ENCODE peak calls at places on chromosomes 1 and 21, in five cellular contexts. One of them, this sample, is unnamed.

GRCh38 chr1:182389619-182390047 is 2.0 kb downstream of the GLUL start:
- DNase-seq in GM23248: peak; percentile 40
- DNase-seq in astrocyte: no peak
- DNase-seq in effector memory CD4-positive, alpha-beta T cell: no peak
- DNase-seq in endothelial cell of umbilical vein: peak; percentile 31
- DNase-seq in this sample: peak; percentile 64

GRCh38 chr1:47537268-47537667 is 99.4 kb downstream of the FOXD2 start:
- DNase-seq in endothelial cell of umbilical vein: no peak
- DNase-seq in effector memory CD4-positive, alpha-beta T cell: no peak
- DNase-seq in GM23248: no peak
- DNase-seq in astrocyte: no peak
- DNase-seq in this sample: no peak

GRCh38 chr1:151325231-151325630 is 2.0 kb downstream of the PI4KB start:
- DNase-seq in endothelial cell of umbilical vein: no peak
- DNase-seq in astrocyte: peak; percentile 42
- DNase-seq in GM23248: no peak
- DNase-seq in effector memory CD4-positive, alpha-beta T cell: no peak
- DNase-seq in this sample: no peak

GRCh38 chr21:45093064-45093532 is 18.7 kb downstream of the ADARB1 start:
- DNase-seq in astrocyte: no peak
- DNase-seq in endothelial cell of umbilical vein: peak; percentile 59
- DNase-seq in effector memory CD4-positive, alpha-beta T cell: no peak
- DNase-seq in GM23248: no peak
- DNase-seq in this sample: no peak

GRCh38 chr1:178539291-178539690 is 26.4 kb downstream of the TEX35 start:
- DNase-seq in astrocyte: no peak
- DNase-seq in effector memory CD4-positive, alpha-beta T cell: no peak
- DNase-seq in endothelial cell of umbilical vein: no peak
- DNase-seq in GM23248: no peak
- DNase-seq in this sample: no peak

GRCh38 chr1:172585348-172585747 is 52.4 kb downstream of the SUCO start:
- DNase-seq in endothelial cell of umbilical vein: peak; percentile 72
- DNase-seq in astrocyte: peak; percentile 76
- DNase-seq in effector memory CD4-positive, alpha-beta T cell: no peak
- DNase-seq in GM23248: peak; percentile 82
- DNase-seq in this sample: no peak

GRCh38 chr1:1035291-1035931 is 15.5 kb downstream of the AGRN start:
- DNase-seq in GM23248: no peak
- DNase-seq in astrocyte: no peak
- DNase-seq in effector memory CD4-positive, alpha-beta T cell: no peak
- DNase-seq in endothelial cell of umbilical vein: no peak
- DNase-seq in this sample: no peak

GRCh38 chr1:160421881-160422280 is 21.5 kb downstream of the VANGL2 start:
- DNase-seq in GM23248: no peak
- DNase-seq in astrocyte: no peak
- DNase-seq in effector memory CD4-positive, alpha-beta T cell: no peak
- DNase-seq in endothelial cell of umbilical vein: no peak
- DNase-seq in this sample: no peak

GRCh38 chr1:182446033-182446669 is 3.8 kb upstream of the RGSL1 start:
- DNase-seq in endothelial cell of umbilical vein: peak; percentile 38
- DNase-seq in astrocyte: peak; percentile 8
- DNase-seq in GM23248: peak; percentile 67
- DNase-seq in effector memory CD4-positive, alpha-beta T cell: no peak
- DNase-seq in this sample: no peak

GRCh38 chr1:37338658-37339057 is 135.7 kb upstream of the ZC3H12A start:
- DNase-seq in endothelial cell of umbilical vein: no peak
- DNase-seq in astrocyte: no peak
- DNase-seq in effector memory CD4-positive, alpha-beta T cell: no peak
- DNase-seq in GM23248: no peak
- DNase-seq in this sample: no peak

GRCh38 chr21:34822957-34823356 is 154.2 kb downstream of the CLIC6 start:
- DNase-seq in GM23248: peak; percentile 93
- DNase-seq in effector memory CD4-positive, alpha-beta T cell: no peak
- DNase-seq in astrocyte: peak; percentile 64
- DNase-seq in endothelial cell of umbilical vein: no peak
- DNase-seq in this sample: no peak

GRCh38 chr1:153390938-153391710 is at the start of gene S100A8:
- DNase-seq in endothelial cell of umbilical vein: no peak
- DNase-seq in astrocyte: no peak
- DNase-seq in GM23248: no peak
- DNase-seq in effector memory CD4-positive, alpha-beta T cell: no peak
- DNase-seq in this sample: peak; percentile 76

GRCh38 chr1:183735069-183735860 is 69.7 kb upstream of the RGL1 start:
- DNase-seq in effector memory CD4-positive, alpha-beta T cell: no peak
- DNase-seq in GM23248: peak; percentile 38
- DNase-seq in endothelial cell of umbilical vein: no peak
- DNase-seq in astrocyte: peak; percentile 18
- DNase-seq in this sample: no peak

GRCh38 chr1:194830387-194830786 is 1644.0 kb upstream of the B3GALT2 start:
- DNase-seq in GM23248: no peak
- DNase-seq in astrocyte: no peak
- DNase-seq in endothelial cell of umbilical vein: no peak
- DNase-seq in effector memory CD4-positive, alpha-beta T cell: no peak
- DNase-seq in this sample: no peak

GRCh38 chr21:37263827-37264226 is 3.3 kb downstream of the VPS26C start:
- DNase-seq in effector memory CD4-positive, alpha-beta T cell: no peak
- DNase-seq in GM23248: peak; percentile 76
- DNase-seq in endothelial cell of umbilical vein: no peak
- DNase-seq in astrocyte: peak; percentile 34
- DNase-seq in this sample: no peak

GRCh38 chr1:116379057-116379630 is 6.1 kb downstream of the ATP1A1 start:
- DNase-seq in GM23248: peak; percentile 57
- DNase-seq in endothelial cell of umbilical vein: no peak
- DNase-seq in effector memory CD4-positive, alpha-beta T cell: no peak
- DNase-seq in astrocyte: no peak
- DNase-seq in this sample: no peak

GRCh38 chr1:34806396-34806795 is 13.6 kb downstream of the GJA4 start:
- DNase-seq in effector memory CD4-positive, alpha-beta T cell: no peak
- DNase-seq in endothelial cell of umbilical vein: no peak
- DNase-seq in GM23248: peak; percentile 59
- DNase-seq in astrocyte: peak; percentile 55
- DNase-seq in this sample: no peak

GRCh38 chr1:91916811-91917460 is 31.0 kb upstream of the TGFBR3 start:
- DNase-seq in astrocyte: no peak
- DNase-seq in endothelial cell of umbilical vein: no peak
- DNase-seq in GM23248: no peak
- DNase-seq in effector memory CD4-positive, alpha-beta T cell: no peak
- DNase-seq in this sample: no peak

GRCh38 chr1:43547538-43548072 is 16.9 kb downstream of the PTPRF start:
- DNase-seq in effector memory CD4-positive, alpha-beta T cell: no peak
- DNase-seq in astrocyte: no peak
- DNase-seq in GM23248: no peak
- DNase-seq in endothelial cell of umbilical vein: no peak
- DNase-seq in this sample: no peak

GRCh38 chr1:168977618-168978017 is 128.9 kb upstream of the ATP1B1 start:
- DNase-seq in astrocyte: no peak
- DNase-seq in GM23248: no peak
- DNase-seq in effector memory CD4-positive, alpha-beta T cell: no peak
- DNase-seq in endothelial cell of umbilical vein: no peak
- DNase-seq in this sample: no peak

GRCh38 chr1:246418565-246419312 is 88.3 kb downstream of the SMYD3 start:
- DNase-seq in effector memory CD4-positive, alpha-beta T cell: no peak
- DNase-seq in astrocyte: no peak
- DNase-seq in GM23248: no peak
- DNase-seq in endothelial cell of umbilical vein: no peak
- DNase-seq in this sample: no peak

GRCh38 chr1:181083842-181084605 is 4.5 kb upstream of the IER5 start:
- DNase-seq in effector memory CD4-positive, alpha-beta T cell: peak; percentile 32
- DNase-seq in endothelial cell of umbilical vein: peak; percentile 71
- DNase-seq in GM23248: peak; percentile 58
- DNase-seq in astrocyte: no peak
- DNase-seq in this sample: peak; percentile 60

GRCh38 chr1:193662030-193662429 is 475.6 kb upstream of the B3GALT2 start:
- DNase-seq in endothelial cell of umbilical vein: no peak
- DNase-seq in astrocyte: no peak
- DNase-seq in GM23248: no peak
- DNase-seq in effector memory CD4-positive, alpha-beta T cell: no peak
- DNase-seq in this sample: no peak

GRCh38 chr1:3156936-3157335 is 87.9 kb downstream of the PRDM16 start:
- DNase-seq in effector memory CD4-positive, alpha-beta T cell: no peak
- DNase-seq in endothelial cell of umbilical vein: no peak
- DNase-seq in GM23248: no peak
- DNase-seq in astrocyte: no peak
- DNase-seq in this sample: no peak

GRCh38 chr1:20100632-20101355 is 18.5 kb downstream of the PLA2G2D start:
- DNase-seq in effector memory CD4-positive, alpha-beta T cell: no peak
- DNase-seq in astrocyte: peak; percentile 50
- DNase-seq in endothelial cell of umbilical vein: peak; percentile 43
- DNase-seq in GM23248: peak; percentile 84
- DNase-seq in this sample: peak; percentile 54

GRCh38 chr1:198538579-198539364 is 1.7 kb downstream of the ATP6V1G3 start:
- DNase-seq in effector memory CD4-positive, alpha-beta T cell: no peak
- DNase-seq in astrocyte: no peak
- DNase-seq in GM23248: no peak
- DNase-seq in endothelial cell of umbilical vein: no peak
- DNase-seq in this sample: no peak

GRCh38 chr1:844472-845026 is 79.2 kb upstream of the SAMD11 start:
- DNase-seq in GM23248: no peak
- DNase-seq in astrocyte: no peak
- DNase-seq in endothelial cell of umbilical vein: no peak
- DNase-seq in effector memory CD4-positive, alpha-beta T cell: no peak
- DNase-seq in this sample: no peak

GRCh38 chr1:178531897-178532296 is 19.0 kb downstream of the TEX35 start:
- DNase-seq in endothelial cell of umbilical vein: no peak
- DNase-seq in GM23248: peak; percentile 27
- DNase-seq in astrocyte: no peak
- DNase-seq in effector memory CD4-positive, alpha-beta T cell: no peak
- DNase-seq in this sample: no peak

DNA sequence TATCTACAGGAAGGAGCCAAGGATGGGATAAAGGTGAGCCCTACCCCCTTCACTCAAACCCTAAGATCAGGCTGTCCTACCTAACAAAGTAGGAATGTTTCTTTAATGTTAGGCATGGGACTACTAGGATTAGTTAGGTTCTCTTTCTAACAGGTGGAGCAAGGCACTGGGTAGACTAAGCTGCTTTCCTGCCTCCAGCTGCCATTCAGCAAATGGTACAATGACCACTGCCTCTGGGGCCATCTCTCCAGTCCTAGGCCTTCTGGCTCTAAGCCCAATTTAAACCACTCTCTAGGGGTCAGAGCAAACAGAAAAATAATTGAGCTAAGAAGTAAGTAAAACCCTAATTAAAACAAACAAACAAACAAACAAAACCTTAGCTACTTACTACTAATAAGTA is 15.7 kb upstream of the IPO9 start:
- DNase-seq in GM23248: no peak
- DNase-seq in endothelial cell of umbilical vein: no peak
- DNase-seq in effector memory CD4-positive, alpha-beta T cell: no peak
- DNase-seq in astrocyte: no peak
- DNase-seq in this sample: no peak
- H3K4me1 ChIP-seq in GM23248: no peaks in the 10 kb centered on the region
- H3K4me1 ChIP-seq in endothelial cell of umbilical vein: no peaks in the 10 kb centered on the region
- H3K4me1 ChIP-seq in effector memory CD4-positive, alpha-beta T cell: no peaks in the 10 kb centered on the region
- H3K4me1 ChIP-seq in astrocyte: no peaks in the 10 kb centered on the region
- H3K4me1 ChIP-seq in this sample: no peaks in the 10 kb centered on the region

DNA sequence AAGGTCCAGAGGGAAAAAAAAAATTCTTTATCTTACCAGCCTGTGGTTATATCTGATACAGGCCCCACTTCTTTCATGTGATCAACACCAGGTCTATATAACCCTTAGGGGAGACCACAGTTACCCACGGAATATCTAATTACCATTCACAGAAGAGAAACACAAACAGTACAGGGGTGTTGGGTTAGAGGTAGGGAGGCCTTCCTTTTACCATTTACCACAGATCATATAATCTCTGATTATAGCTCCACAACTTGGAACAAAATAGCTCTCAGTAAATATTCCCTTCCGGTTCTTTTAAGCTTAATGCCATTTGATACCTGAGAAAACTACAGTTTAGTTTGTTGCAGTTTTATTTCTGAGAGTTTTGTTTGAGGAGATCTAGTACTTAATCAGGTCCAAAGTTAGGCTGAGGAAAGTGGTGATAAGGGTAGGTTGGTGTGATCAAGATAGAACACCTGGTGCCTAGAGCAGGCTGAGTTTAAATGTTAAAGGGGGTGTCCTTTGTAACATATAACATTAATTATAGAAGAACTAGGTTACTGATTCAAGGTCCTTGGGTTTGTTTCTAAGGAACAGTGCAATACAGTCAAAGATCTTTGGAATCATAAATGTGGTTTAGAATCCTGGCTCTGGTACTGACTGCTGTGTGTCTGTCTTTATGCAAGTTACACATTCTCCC is 14.1 kb downstream of the EPB41 start:
- DNase-seq in astrocyte: no peak
- DNase-seq in effector memory CD4-positive, alpha-beta T cell: no peak
- DNase-seq in GM23248: no peak
- DNase-seq in endothelial cell of umbilical vein: peak; percentile 7
- DNase-seq in this sample: no peak
- H3K4me1 ChIP-seq in astrocyte: peaks cover 3% of the 10 kb centered on the region
- H3K4me1 ChIP-seq in effector memory CD4-positive, alpha-beta T cell: peaks cover 54% of the 10 kb centered on the region
- H3K4me1 ChIP-seq in GM23248: peaks cover 12% of the 10 kb centered on the region
- H3K4me1 ChIP-seq in endothelial cell of umbilical vein: peaks cover 28% of the 10 kb centered on the region
- H3K4me1 ChIP-seq in this sample: peaks cover 4% of the 10 kb centered on the region

GRCh38 chr1:228794810-228795209 is 59.5 kb downstream of the RHOU start:
- DNase-seq in astrocyte: no peak
- DNase-seq in endothelial cell of umbilical vein: no peak
- DNase-seq in GM23248: no peak
- DNase-seq in effector memory CD4-positive, alpha-beta T cell: no peak
- DNase-seq in this sample: no peak

GRCh38 chr1:228793032-228793431 is 57.8 kb downstream of the RHOU start:
- DNase-seq in GM23248: no peak
- DNase-seq in astrocyte: no peak
- DNase-seq in endothelial cell of umbilical vein: no peak
- DNase-seq in effector memory CD4-positive, alpha-beta T cell: no peak
- DNase-seq in this sample: no peak

GRCh38 chr1:228794173-228794572 is 58.9 kb downstream of the RHOU start:
- DNase-seq in effector memory CD4-positive, alpha-beta T cell: no peak
- DNase-seq in endothelial cell of umbilical vein: no peak
- DNase-seq in astrocyte: peak; percentile 22
- DNase-seq in GM23248: peak; percentile 20
- DNase-seq in this sample: no peak

GRCh38 chr1:228798047-228798446 is 62.8 kb downstream of the RHOU start:
- DNase-seq in effector memory CD4-positive, alpha-beta T cell: no peak
- DNase-seq in astrocyte: no peak
- DNase-seq in endothelial cell of umbilical vein: no peak
- DNase-seq in GM23248: no peak
- DNase-seq in this sample: no peak

GRCh38 chr1:228795578-228795977 is 60.3 kb downstream of the RHOU start:
- DNase-seq in astrocyte: no peak
- DNase-seq in GM23248: peak; percentile 42
- DNase-seq in endothelial cell of umbilical vein: no peak
- DNase-seq in effector memory CD4-positive, alpha-beta T cell: no peak
- DNase-seq in this sample: no peak
- H3K4me1 ChIP-seq in astrocyte: no peaks in the 10 kb centered on the region
- H3K4me1 ChIP-seq in GM23248: no peaks in the 10 kb centered on the region
- H3K4me1 ChIP-seq in endothelial cell of umbilical vein: no peaks in the 10 kb centered on the region
- H3K4me1 ChIP-seq in effector memory CD4-positive, alpha-beta T cell: peaks cover 23% of the 10 kb centered on the region
- H3K4me1 ChIP-seq in this sample: no peaks in the 10 kb centered on the region

DNA sequence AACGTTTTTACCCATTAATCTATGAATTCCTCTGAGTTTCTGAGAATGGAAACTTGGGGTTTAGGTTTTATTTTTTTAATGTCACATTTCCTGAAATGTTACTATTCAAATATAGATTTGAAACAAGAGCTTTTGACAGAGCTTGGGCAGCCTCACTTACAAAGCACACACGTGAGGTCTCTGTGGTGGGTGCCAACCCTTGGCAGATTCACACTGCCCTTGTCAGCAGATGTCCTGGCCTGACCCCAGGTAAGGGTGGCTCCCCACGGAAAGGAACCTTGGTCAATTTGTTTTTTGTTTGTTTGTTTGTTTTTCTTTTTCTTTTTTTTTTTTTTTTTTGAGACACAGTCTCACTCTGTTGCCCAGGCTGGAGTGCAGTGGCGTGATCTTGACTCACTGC is 53.5 kb downstream of the FAAP20 start:
- DNase-seq in effector memory CD4-positive, alpha-beta T cell: no peak
- DNase-seq in astrocyte: no peak
- DNase-seq in endothelial cell of umbilical vein: no peak
- DNase-seq in GM23248: no peak
- DNase-seq in this sample: no peak
- H3K4me1 ChIP-seq in effector memory CD4-positive, alpha-beta T cell: peaks cover 2% of the 10 kb centered on the region
- H3K4me1 ChIP-seq in astrocyte: peaks cover 7% of the 10 kb centered on the region
- H3K4me1 ChIP-seq in endothelial cell of umbilical vein: no peaks in the 10 kb centered on the region
- H3K4me1 ChIP-seq in GM23248: peaks cover 5% of the 10 kb centered on the region
- H3K4me1 ChIP-seq in this sample: no peaks in the 10 kb centered on the region

This sample was measured in lung.